ENCODE peak calls at places on chromosomes 1 and 21, in four cellular contexts. L, X, S and Z are unnamed samples.

GRCh38 chr1:13730751-13731482 is 30.9 kb downstream of the PRDM2 start:
- DNase-seq in L (peak), X (no peak), S (no peak), Z (no peak)

GRCh38 chr1:214615871-214616270 is 12.9 kb downstream of the CENPF start:
- DNase-seq in L (peak), X (no peak), S (no peak), Z (no peak)

GRCh38 chr1:1554926-1555915 is 14.8 kb upstream of the TMEM240 start:
- DNase-seq in L (peak), X (no peak), S (no peak), Z (no peak)

GRCh38 chr1:22952694-22953391 is 19.8 kb downstream of the LACTBL1 start:
- DNase-seq in L (no peak), X (no peak), S (peak), Z (no peak)

GRCh38 chr1:85898861-85899260 is 190.6 kb upstream of the ZNHIT6 start:
- DNase-seq in L (peak), X (no peak), S (no peak), Z (no peak)

GRCh38 chr1:43606624-43607023 is 43.3 kb upstream of the KDM4A start:
- DNase-seq in L (no peak), X (no peak), S (no peak), Z (no peak)

GRCh38 chr1:10973552-10973951 is 38.9 kb upstream of the TARDBP start:
- DNase-seq in L (no peak), X (no peak), S (no peak), Z (no peak)

GRCh38 chr1:45545553-45546310 is 4.9 kb upstream of the AKR1A1 start:
- DNase-seq in L (no peak), X (no peak), S (no peak), Z (no peak)

GRCh38 chr1:3662080-3662671 is 9.9 kb downstream of the TP73 start:
- DNase-seq in L (no peak), X (no peak), S (no peak), Z (no peak)

GRCh38 chr1:246291141-246291540 is 215.9 kb downstream of the SMYD3 start:
- DNase-seq in L (no peak), X (no peak), S (no peak), Z (no peak)

GRCh38 chr1:6472391-6472790 is 6.4 kb upstream of the TNFRSF25 start:
- DNase-seq in L (no peak), X (no peak), S (no peak), Z (no peak)

GRCh38 chr1:15952317-15953258 is 23.3 kb downstream of the ZBTB17 start:
- DNase-seq in L (peak), X (no peak), S (no peak), Z (peak)

GRCh38 chr1:112268408-112268807 is 127.6 kb upstream of the CTTNBP2NL start:
- DNase-seq in L (peak), X (no peak), S (no peak), Z (no peak)

GRCh38 chr1:155295183-155295941 is 5.9 kb downstream of the PKLR start:
- DNase-seq in L (no peak), X (no peak), S (no peak), Z (no peak)

GRCh38 chr21:28587748-28588147 is 404.9 kb downstream of the LTN1 start:
- DNase-seq in L (peak), X (no peak), S (no peak), Z (no peak)

GRCh38 chr21:33541105-33541711 is 709 bp downstream of the GART start:
- DNase-seq in L (peak), X (no peak), S (no peak), Z (no peak)

GRCh38 chr1:194889310-194889709 is 1702.9 kb upstream of the B3GALT2 start:
- DNase-seq in L (no peak), X (no peak), S (no peak), Z (no peak)

GRCh38 chr1:42142894-42143675 is 10.1 kb upstream of the GUCA2B start:
- DNase-seq in L (no peak), X (no peak), S (no peak), Z (no peak)

GRCh38 chr1:157162345-157162744 is 24.1 kb upstream of the ETV3 start:
- DNase-seq in L (no peak), X (no peak), S (no peak), Z (no peak)

GRCh38 chr1:94324168-94324544 is 86.8 kb upstream of the ARHGAP29 start:
- DNase-seq in L (peak), X (no peak), S (no peak), Z (no peak)

GRCh38 chr1:230754831-230755230 is 7.6 kb downstream of the CAPN9 start:
- DNase-seq in L (peak), X (no peak), S (no peak), Z (no peak)

GRCh38 chr1:3436451-3436850 is 18.0 kb upstream of the ARHGEF16 start:
- DNase-seq in L (no peak), X (no peak), S (no peak), Z (no peak)

GRCh38 chr1:18673976-18674375 is 43.3 kb downstream of the PAX7 start:
- DNase-seq in L (no peak), X (no peak), S (no peak), Z (no peak)

GRCh38 chr1:183167676-183168075 is 18.4 kb upstream of the LAMC2 start:
- DNase-seq in L (no peak), X (no peak), S (no peak), Z (no peak)

GRCh38 chr1:66246371-66247262 is 287.3 kb upstream of the SGIP1 start:
- DNase-seq in L (no peak), X (no peak), S (no peak), Z (no peak)

GRCh38 chr1:107076846-107077245 is 20.4 kb downstream of the PRMT6 start:
- DNase-seq in L (peak), X (peak), S (no peak), Z (no peak)
- TF ChIP-seq RFX5 in L (no peak), X (no peak), S (no peak), Z (no peak)

GRCh38 chr1:111062081-111062480 is 77.8 kb downstream of the DRAM2 start:
- DNase-seq in L (no peak), X (no peak), S (no peak), Z (no peak)
- TF ChIP-seq RFX5 in L (no peak), X (no peak), S (no peak), Z (no peak)

GRCh38 chr1:167723707-167724323 is 2.0 kb downstream of the MPZL1 start:
- DNase-seq in L (no peak), X (no peak), S (no peak), Z (no peak)
- TF ChIP-seq RFX5 in L (no peak), X (no peak), S (no peak), Z (no peak)

GRCh38 chr1:21552715-21553114 is 43.5 kb downstream of the ALPL start:
- DNase-seq in L (peak), X (no peak), S (no peak), Z (no peak)
- TF ChIP-seq RFX5 in L (no peak), X (no peak), S (no peak), Z (no peak)

GRCh38 chr1:50438945-50439344 is 15.7 kb upstream of the DMRTA2 start:
- DNase-seq in L (peak), X (no peak), S (no peak), Z (peak)
- TF ChIP-seq RFX5 in L (no peak), X (no peak), S (no peak), Z (no peak)

GRCh38 chr1:225845633-225846259 is 35.8 kb downstream of the EPHX1 start:
- DNase-seq in L (peak), X (peak), S (peak), Z (peak)
- TF ChIP-seq RFX5 in L (no peak), X (no peak), S (no peak), Z (no peak)

DNA sequence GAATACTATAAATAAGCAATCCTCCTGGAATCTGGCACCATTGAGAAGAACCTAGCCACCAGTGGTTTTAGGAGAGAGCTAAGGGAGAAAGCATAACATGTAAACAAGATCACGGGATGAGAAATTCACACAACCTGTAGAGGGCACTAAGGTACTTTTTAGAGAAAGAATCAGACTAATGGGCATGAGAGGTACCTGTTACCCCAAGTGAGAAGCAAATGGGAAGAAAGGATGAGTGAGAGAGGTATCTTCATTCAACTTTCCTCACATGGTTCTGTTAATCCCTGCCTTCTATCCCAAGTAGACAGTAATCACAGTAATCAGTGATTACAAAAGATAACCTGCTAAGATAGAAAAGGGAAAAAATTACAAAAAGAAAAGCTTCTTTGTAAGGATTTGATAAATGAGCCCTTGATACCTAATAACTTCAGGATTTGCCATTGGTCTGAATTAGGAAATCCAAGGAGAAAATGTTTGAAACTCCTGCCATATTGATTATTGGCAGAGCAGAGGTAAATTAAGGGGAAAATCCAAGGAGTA is 251.1 kb upstream of the ADGRL2 start:
- DNase-seq in L (peak), X (no peak), S (peak), Z (peak)
- TF ChIP-seq RFX5 in L (no peak), X (no peak), S (no peak), Z (no peak)